ENCODE peak calls at places on chromosomes 2 and 18, in six cellular contexts. J is cardiac muscle cell, O is psoas muscle, R is spleen, A is IMR-90, H is neural progenitor cell. G is an unnamed sample.

GRCh38 chr18:23864620-23865019 is 149.9 kb upstream of the TTC39C start:
- DNase-seq in H (no peak), R (no peak), A (no peak), O (no peak), J (no peak), G (no peak)

GRCh38 chr18:13103366-13103765 is 112.2 kb downstream of the CEP192 start:
- DNase-seq in J (no peak), A (no peak), R (no peak), H (no peak), O (no peak), G (no peak)

GRCh38 chr2:66587216-66587615 is 152.3 kb downstream of the MEIS1 start:
- DNase-seq in R (no peak), H (peak), J (peak), O (no peak), A (peak), G (no peak)

GRCh38 chr2:188984126-188984525 is 10.0 kb downstream of the COL3A1 start:
- DNase-seq in H (no peak), O (no peak), R (no peak), J (no peak), A (peak), G (no peak)

GRCh38 chr2:125318740-125319139 is 1293.7 kb downstream of the CNTNAP5 start:
- DNase-seq in R (peak), A (no peak), O (no peak), J (no peak), H (no peak), G (no peak)

GRCh38 chr2:111634995-111635538 is 248.9 kb downstream of the ANAPC1 start:
- DNase-seq in A (no peak), H (no peak), O (no peak), R (no peak), J (no peak), G (no peak)

GRCh38 chr2:121382744-121383143 is 97.7 kb upstream of the TFCP2L1 start:
- DNase-seq in H (peak), A (no peak), O (no peak), J (no peak), R (no peak), G (no peak)

GRCh38 chr18:56545539-56545938 is 92.9 kb downstream of the TXNL1 start:
- DNase-seq in H (no peak), J (no peak), A (no peak), O (no peak), R (no peak), G (no peak)

GRCh38 chr2:137947032-137947713 is 17.1 kb upstream of the HNMT start:
- DNase-seq in H (no peak), O (no peak), A (no peak), J (no peak), R (no peak), G (no peak)

GRCh38 chr2:76953733-76954347 is 568.3 kb downstream of the LRRTM4 start:
- DNase-seq in J (peak), A (peak), O (no peak), R (no peak), H (peak), G (peak)

GRCh38 chr2:241001413-241002274 is 3.2 kb downstream of the SNED1 start:
- DNase-seq in J (no peak), O (peak), A (no peak), H (no peak), R (peak), G (no peak)

GRCh38 chr2:2516386-2516785 is 185.3 kb upstream of the MYT1L start:
- DNase-seq in H (no peak), A (no peak), R (no peak), O (no peak), J (no peak), G (no peak)

GRCh38 chr2:224440988-224441387 is 39.1 kb upstream of the FAM124B start:
- DNase-seq in R (no peak), A (no peak), O (no peak), H (no peak), J (no peak), G (no peak)

GRCh38 chr2:69932596-69932922 is 17.6 kb downstream of the MXD1 start:
- DNase-seq in J (no peak), A (no peak), O (no peak), R (no peak), H (no peak), G (no peak)

GRCh38 chr18:555705-556402 is 24.3 kb upstream of the CETN1 start:
- DNase-seq in O (no peak), R (no peak), H (no peak), J (no peak), A (no peak), G (no peak)

GRCh38 chr2:165203689-165204559 is at the start of gene SCN3A:
- DNase-seq in J (peak), R (no peak), H (peak), O (no peak), A (peak), G (peak)

GRCh38 chr2:96511851-96512250 is 6.7 kb upstream of the NEURL3 start:
- DNase-seq in H (no peak), O (no peak), R (no peak), J (no peak), A (no peak), G (no peak)

GRCh38 chr2:199457147-199458016 is at the start of gene SATB2:
- DNase-seq in R (peak), A (peak), O (peak), J (peak), H (peak), G (no peak)

GRCh38 chr2:74095629-74096028 is 52.1 kb downstream of the BOLA3 start:
- DNase-seq in H (no peak), R (no peak), J (no peak), A (no peak), O (no peak), G (no peak)

GRCh38 chr2:19235308-19235707 is 123.1 kb downstream of the OSR1 start:
- DNase-seq in A (peak), O (no peak), R (no peak), H (no peak), J (no peak), G (peak)

GRCh38 chr2:196336715-196337617 is 165.6 kb upstream of the STK17B start:
- DNase-seq in R (no peak), J (peak), O (no peak), A (peak), H (peak), G (no peak)

GRCh38 chr2:134668821-134669220 is 50.0 kb downstream of the TMEM163 start:
- DNase-seq in R (peak), H (no peak), A (no peak), O (no peak), J (no peak), G (no peak)

DNA sequence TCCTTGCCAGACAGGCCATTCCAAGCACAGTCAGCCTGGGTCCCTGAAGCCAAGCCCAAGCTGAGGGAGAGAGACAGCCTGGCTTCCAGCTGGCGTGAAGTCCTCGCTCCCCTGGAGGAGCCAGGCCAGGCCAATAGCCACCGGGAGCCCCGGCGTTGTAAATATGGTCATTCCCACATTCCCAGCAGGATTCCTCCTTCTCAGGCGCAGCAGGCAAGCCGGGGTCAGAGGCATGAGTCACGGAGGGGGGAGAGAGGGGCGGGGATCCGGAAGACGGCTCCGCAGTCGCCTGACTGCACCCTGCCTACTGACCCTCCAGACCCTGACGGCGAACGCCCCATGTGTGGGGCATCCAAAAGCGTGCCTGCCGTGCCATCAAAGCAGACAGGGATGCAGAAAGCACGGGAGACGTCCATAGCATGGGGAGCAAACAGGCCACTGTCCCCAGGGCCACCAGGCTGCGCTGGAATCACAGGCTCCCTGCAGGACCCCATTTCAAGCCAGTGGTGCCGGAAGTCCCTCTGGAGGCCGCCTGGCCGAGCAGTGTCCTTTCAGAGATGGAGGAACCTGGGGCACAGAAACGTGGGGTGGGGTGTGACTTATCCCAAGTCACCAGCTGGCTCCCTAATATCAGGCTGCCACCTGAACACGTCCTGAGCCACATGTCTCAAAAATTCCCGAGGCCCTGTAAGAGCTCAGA is 48.2 kb downstream of the TWIST2 start:
- DNase-seq in H (peak), J (no peak), O (peak), A (peak), R (peak), G (peak)
- H3K4me3 ChIP-seq in H (no peak), J (no peak), O (no peak), A (no peak), R (no peak), G (no peak)

GRCh38 chr2:235674812-235675211 is 181.0 kb downstream of the AGAP1 start:
- DNase-seq in J (no peak), R (no peak), O (no peak), A (no peak), H (no peak), G (no peak)

GRCh38 chr2:235674116-235674515 is 180.3 kb downstream of the AGAP1 start:
- DNase-seq in R (no peak), O (no peak), J (peak), A (no peak), H (no peak), G (no peak)

GRCh38 chr2:235676536-235676799 is 182.6 kb downstream of the AGAP1 start:
- DNase-seq in J (no peak), A (no peak), R (no peak), O (no peak), H (no peak), G (no peak)

GRCh38 chr2:235677276-235677788 is 183.5 kb downstream of the AGAP1 start:
- DNase-seq in H (no peak), R (no peak), O (no peak), A (no peak), J (peak), G (no peak)

DNA sequence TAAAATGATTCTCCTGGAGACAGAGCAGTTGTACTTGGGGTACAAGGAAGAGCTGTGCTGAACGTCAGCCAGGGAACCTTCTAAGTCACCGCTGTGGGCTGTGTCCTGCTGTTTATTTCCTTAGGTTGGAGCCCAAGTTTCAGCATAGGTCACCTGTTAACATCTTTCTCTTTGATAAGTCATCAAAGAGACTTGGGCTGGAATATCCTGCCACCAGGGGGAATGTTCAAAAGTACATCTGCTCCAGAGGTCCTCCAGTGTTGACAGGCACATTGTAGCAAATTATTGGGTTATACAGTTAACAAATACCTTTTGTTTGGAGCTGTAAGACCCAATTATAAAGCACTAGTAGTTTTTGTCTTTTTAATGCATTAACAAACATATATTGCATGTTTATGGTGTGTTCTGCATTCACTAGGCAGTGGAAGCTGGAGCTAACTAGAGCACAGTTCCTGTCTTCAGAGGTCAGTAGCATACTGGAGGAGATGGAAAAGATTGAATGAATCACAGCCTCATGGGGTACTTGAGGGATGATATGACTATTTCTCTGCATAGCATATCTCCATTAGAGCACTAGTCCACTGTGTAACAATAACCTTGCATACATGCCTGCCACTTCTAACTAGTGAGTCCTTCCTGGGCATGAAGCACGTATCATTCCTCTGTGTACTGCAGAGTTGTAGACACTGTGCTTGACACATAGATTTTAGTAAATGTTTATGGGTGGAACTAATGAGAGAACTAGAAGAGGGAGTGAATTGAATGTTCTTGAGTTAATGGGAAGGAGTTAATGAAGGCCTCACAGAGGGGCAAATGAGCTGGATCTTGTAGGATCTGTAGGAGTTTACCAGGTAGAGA is 182.1 kb downstream of the AGAP1 start:
- DNase-seq in A (peak), H (no peak), J (no peak), O (no peak), R (no peak), G (no peak)
- TF ChIP-seq CTCF in A (no peak), H (no peak), J (no peak), O (no peak), R (no peak), G (peak)

DNA sequence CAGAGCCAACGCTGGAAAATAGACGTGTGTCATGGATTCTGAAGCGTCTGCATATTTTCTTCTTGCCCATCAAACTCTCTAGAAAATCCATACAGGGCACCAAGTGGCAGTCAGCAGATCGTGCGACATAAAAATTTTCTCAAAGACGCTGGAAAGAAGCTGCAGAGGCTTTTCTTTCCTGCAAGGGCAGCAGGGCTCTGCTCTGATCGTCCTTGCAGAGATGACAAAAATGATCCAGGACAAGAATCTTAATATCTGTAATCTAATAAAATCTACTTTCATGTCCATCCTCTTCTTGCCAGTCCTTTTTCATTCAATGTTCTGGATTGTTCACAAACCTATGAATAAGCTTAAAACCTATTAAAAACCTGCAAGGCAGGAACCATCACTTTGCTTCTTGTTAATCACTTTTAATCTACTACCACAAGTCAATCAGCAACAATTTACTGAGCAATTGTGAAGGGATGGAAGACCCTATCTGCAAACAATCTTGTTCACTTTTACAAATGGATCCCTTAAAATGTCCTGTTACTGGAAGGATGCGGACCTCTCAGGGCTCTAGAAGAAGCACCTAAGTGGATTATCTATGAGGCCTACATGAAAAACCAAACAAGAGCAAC is 93.6 kb downstream of the MREG start:
- DNase-seq in O (no peak), J (no peak), H (no peak), A (no peak), R (no peak), G (no peak)
- H3K4me3 ChIP-seq in O (no peak), J (no peak), H (no peak), A (no peak), R (no peak), G (no peak)

GRCh38 chr18:77016133-77016839 is 116.3 kb downstream of the MBP start:
- DNase-seq in O (no peak), H (no peak), J (no peak), R (no peak), A (no peak), G (no peak)
- TF ChIP-seq CTCF in O (no peak), H (no peak), J (no peak), R (no peak), A (no peak), G (no peak)

DNA sequence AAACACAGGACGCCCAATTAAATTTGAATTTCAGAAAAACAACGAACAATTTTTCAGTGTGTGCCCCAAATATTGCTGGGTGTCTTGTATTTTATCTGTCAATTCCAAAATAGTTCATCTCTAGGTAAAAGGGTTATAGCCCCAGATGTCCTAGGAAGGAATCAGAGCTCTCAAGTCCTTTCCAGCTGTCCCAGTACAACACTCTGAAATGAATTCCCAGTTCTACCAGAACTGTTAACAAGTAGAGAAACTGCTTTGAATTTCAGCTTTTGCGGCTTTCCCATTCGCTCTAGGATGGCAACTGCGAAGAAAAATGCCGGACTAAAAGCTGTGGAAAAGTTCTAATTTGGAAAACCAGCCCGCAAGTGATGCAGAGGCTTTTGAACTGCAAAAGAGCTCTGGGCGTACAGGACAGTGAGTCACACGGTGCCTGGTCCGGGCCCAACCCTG is 497 bp upstream of the GIGYF2 start:
- DNase-seq in R (no peak), J (no peak), H (no peak), A (no peak), O (no peak), G (no peak)
- H3K4me3 ChIP-seq in R (peak), J (no peak), H (peak), A (peak), O (peak), G (peak)

GRCh38 chr2:133109772-133110171 is 439.8 kb upstream of the LYPD1 start:
- DNase-seq in A (peak), O (no peak), J (no peak), H (no peak), R (no peak), G (no peak)
- TF ChIP-seq CTCF in A (no peak), O (no peak), J (no peak), H (no peak), R (no peak), G (no peak)

DNA sequence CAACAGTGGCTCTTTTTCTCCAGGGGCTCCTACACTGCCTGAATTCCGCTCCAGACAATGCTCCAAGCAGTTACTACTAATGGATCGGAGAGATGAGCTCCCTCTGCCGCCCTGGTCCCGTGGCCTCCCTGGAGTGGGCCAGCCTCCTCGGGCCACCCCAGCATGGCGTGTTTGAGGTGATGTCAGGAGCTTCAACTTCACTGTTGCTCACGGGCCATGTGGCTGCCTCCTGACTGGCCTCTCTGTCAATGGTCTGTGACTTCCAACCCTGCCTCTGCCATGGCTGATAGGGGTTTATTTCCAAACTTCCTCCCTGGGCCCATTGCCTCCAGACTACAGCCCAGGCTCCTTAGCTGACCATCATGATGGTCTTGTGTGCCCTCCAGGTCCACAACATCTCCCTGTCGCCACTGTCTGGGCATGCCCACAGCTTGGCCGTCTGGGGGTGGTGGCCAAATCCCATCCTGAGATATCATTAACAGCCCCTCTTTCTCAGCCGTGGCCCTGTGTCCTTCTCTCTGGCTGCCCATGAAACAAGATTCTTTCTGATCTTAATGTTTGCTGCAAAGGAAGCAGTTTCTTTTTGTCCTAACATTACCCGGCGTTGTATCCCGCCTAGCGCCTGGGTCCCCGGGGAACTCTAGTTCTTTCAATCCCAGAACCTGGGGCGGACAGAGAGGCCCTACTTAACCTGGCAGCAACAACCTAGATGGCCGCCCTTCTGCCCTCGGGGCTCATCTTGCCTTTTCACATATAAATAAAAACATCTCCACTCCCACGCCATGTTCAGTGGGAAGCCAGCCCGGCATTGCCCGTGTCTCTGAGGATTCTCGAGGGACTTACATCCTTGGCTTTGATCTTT is 38.1 kb downstream of the ATOH8 start:
- DNase-seq in H (no peak), A (no peak), R (peak), O (no peak), J (no peak), G (no peak)
- H3K4me3 ChIP-seq in H (no peak), A (no peak), R (no peak), O (no peak), J (no peak), G (no peak)

DNA sequence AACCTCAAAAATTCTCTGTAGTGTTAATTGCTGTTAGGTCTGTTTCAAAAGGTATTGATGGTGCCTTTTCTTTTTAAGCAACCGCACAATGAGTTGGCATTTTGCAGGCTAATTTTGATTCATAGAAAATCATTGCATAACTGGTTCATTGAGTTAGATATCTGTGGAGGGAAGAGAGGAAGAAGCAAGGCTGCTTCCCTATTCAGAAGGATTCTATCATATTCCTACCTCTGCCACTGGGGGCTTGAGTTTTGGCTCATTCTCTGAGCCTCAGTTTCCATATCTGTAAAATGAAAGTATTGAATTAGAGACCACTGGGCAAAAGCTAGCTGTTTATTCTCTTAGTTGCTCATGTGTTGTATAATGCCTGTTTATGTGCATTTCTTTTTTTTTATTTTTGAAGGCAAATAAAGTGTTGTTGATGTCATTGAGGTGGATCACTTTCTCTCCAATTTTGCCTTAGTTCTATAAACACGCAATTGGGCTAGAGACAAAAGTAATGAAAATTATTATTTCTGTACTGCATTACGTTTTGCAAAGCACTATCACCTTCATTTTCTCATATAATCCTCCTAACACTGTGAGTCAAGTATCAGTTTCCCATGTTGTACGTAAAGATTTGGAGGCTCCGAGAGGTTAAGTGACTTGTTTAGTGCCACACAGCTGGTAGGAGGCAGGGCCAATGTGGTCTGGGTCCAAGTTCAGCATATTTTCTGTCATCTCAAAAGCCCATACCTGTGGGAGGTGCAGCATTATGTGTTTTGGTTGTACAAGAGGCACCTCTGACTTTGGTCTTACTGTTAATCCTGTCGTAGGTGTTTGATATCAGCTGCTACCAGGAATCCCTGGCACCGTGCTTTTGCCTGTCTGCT is 5.9 kb downstream of the TRIB2 start:
- DNase-seq in O (no peak), R (no peak), A (no peak), H (no peak), J (no peak), G (no peak)
- TF ChIP-seq CTCF in O (no peak), R (no peak), A (peak), H (peak), J (peak), G (no peak)

GRCh38 chr2:212797484-212798205 is 259.0 kb upstream of the ERBB4 start:
- DNase-seq in J (no peak), O (no peak), H (no peak), R (no peak), A (peak), G (no peak)
- H3K4me3 ChIP-seq in J (no peak), O (no peak), H (no peak), R (no peak), A (no peak), G (no peak)